ENCODE peak calls at places on chromosomes 11 and 22, in ten cellular contexts. One of them, this sample, is unnamed.

GRCh38 chr11:26715133-26715532 is 6.7 kb downstream of the SLC5A12 start:
- DNase-seq in foreskin fibroblast: no peak
- DNase-seq in AG04449: no peak
- DNase-seq in neural crest cell: no peak
- DNase-seq in GM20000: no peak
- DNase-seq in right atrium auricular region: no peak
- DNase-seq in heart left ventricle: no peak
- DNase-seq in cardiac muscle cell: no peak
- DNase-seq in Calu3: no peak
- DNase-seq in kidney: no peak
- DNase-seq in this sample: no peak

GRCh38 chr11:7657306-7658025 is 15.8 kb downstream of the CYB5R2 start:
- DNase-seq in kidney: no peak
- DNase-seq in GM20000: peak
- DNase-seq in neural crest cell: no peak
- DNase-seq in foreskin fibroblast: peak
- DNase-seq in cardiac muscle cell: peak
- DNase-seq in heart left ventricle: peak
- DNase-seq in right atrium auricular region: peak
- DNase-seq in AG04449: no peak
- DNase-seq in Calu3: peak
- DNase-seq in this sample: peak

GRCh38 chr11:91932151-91932821 is 292.3 kb upstream of the FAT3 start:
- DNase-seq in right atrium auricular region: no peak
- DNase-seq in GM20000: no peak
- DNase-seq in Calu3: no peak
- DNase-seq in cardiac muscle cell: no peak
- DNase-seq in kidney: peak
- DNase-seq in foreskin fibroblast: no peak
- DNase-seq in heart left ventricle: peak
- DNase-seq in neural crest cell: no peak
- DNase-seq in AG04449: no peak
- DNase-seq in this sample: no peak

GRCh38 chr11:14101388-14101787 is 138.9 kb downstream of the SPON1 start:
- DNase-seq in AG04449: no peak
- DNase-seq in heart left ventricle: no peak
- DNase-seq in right atrium auricular region: no peak
- DNase-seq in cardiac muscle cell: no peak
- DNase-seq in GM20000: no peak
- DNase-seq in foreskin fibroblast: peak
- DNase-seq in neural crest cell: no peak
- DNase-seq in Calu3: no peak
- DNase-seq in kidney: no peak
- DNase-seq in this sample: no peak

GRCh38 chr11:36744375-36745168 is 146.5 kb upstream of the RAG2 start:
- DNase-seq in neural crest cell: peak
- DNase-seq in right atrium auricular region: peak
- DNase-seq in Calu3: peak
- DNase-seq in GM20000: peak
- DNase-seq in foreskin fibroblast: peak
- DNase-seq in cardiac muscle cell: peak
- DNase-seq in heart left ventricle: peak
- DNase-seq in AG04449: no peak
- DNase-seq in kidney: peak
- DNase-seq in this sample: peak

GRCh38 chr22:19984201-19984753 is 32.3 kb downstream of the ARVCF start:
- DNase-seq in GM20000: no peak
- DNase-seq in cardiac muscle cell: no peak
- DNase-seq in heart left ventricle: peak
- DNase-seq in Calu3: peak
- DNase-seq in right atrium auricular region: no peak
- DNase-seq in kidney: peak
- DNase-seq in AG04449: no peak
- DNase-seq in neural crest cell: no peak
- DNase-seq in foreskin fibroblast: peak
- DNase-seq in this sample: no peak

GRCh38 chr11:45751430-45751829 is 53.5 kb upstream of the SLC35C1 start:
- DNase-seq in right atrium auricular region: no peak
- DNase-seq in neural crest cell: peak
- DNase-seq in Calu3: no peak
- DNase-seq in kidney: no peak
- DNase-seq in AG04449: no peak
- DNase-seq in foreskin fibroblast: no peak
- DNase-seq in GM20000: no peak
- DNase-seq in cardiac muscle cell: no peak
- DNase-seq in heart left ventricle: no peak
- DNase-seq in this sample: peak

GRCh38 chr11:68006606-68007166 is 2.8 kb upstream of the UNC93B1 start:
- DNase-seq in neural crest cell: no peak
- DNase-seq in GM20000: no peak
- DNase-seq in foreskin fibroblast: no peak
- DNase-seq in cardiac muscle cell: no peak
- DNase-seq in kidney: peak
- DNase-seq in right atrium auricular region: no peak
- DNase-seq in AG04449: no peak
- DNase-seq in Calu3: no peak
- DNase-seq in heart left ventricle: no peak
- DNase-seq in this sample: no peak

GRCh38 chr11:134632347-134633119 is 220.5 kb upstream of the B3GAT1 start:
- DNase-seq in heart left ventricle: no peak
- DNase-seq in GM20000: no peak
- DNase-seq in AG04449: no peak
- DNase-seq in right atrium auricular region: no peak
- DNase-seq in neural crest cell: no peak
- DNase-seq in Calu3: no peak
- DNase-seq in kidney: no peak
- DNase-seq in foreskin fibroblast: no peak
- DNase-seq in cardiac muscle cell: no peak
- DNase-seq in this sample: no peak

GRCh38 chr11:134637091-134638015 is 225.3 kb upstream of the B3GAT1 start:
- DNase-seq in kidney: no peak
- DNase-seq in right atrium auricular region: no peak
- DNase-seq in cardiac muscle cell: no peak
- DNase-seq in foreskin fibroblast: no peak
- DNase-seq in heart left ventricle: no peak
- DNase-seq in AG04449: no peak
- DNase-seq in Calu3: no peak
- DNase-seq in neural crest cell: no peak
- DNase-seq in GM20000: no peak
- DNase-seq in this sample: no peak

GRCh38 chr11:134633276-134633675 is 221.2 kb upstream of the B3GAT1 start:
- DNase-seq in cardiac muscle cell: no peak
- DNase-seq in Calu3: no peak
- DNase-seq in kidney: no peak
- DNase-seq in AG04449: no peak
- DNase-seq in heart left ventricle: no peak
- DNase-seq in neural crest cell: no peak
- DNase-seq in GM20000: no peak
- DNase-seq in foreskin fibroblast: no peak
- DNase-seq in right atrium auricular region: no peak
- DNase-seq in this sample: no peak

GRCh38 chr11:134636071-134636470 is 224.0 kb upstream of the B3GAT1 start:
- DNase-seq in right atrium auricular region: no peak
- DNase-seq in AG04449: no peak
- DNase-seq in neural crest cell: no peak
- DNase-seq in heart left ventricle: no peak
- DNase-seq in Calu3: no peak
- DNase-seq in kidney: no peak
- DNase-seq in GM20000: no peak
- DNase-seq in foreskin fibroblast: no peak
- DNase-seq in cardiac muscle cell: no peak
- DNase-seq in this sample: no peak

DNA sequence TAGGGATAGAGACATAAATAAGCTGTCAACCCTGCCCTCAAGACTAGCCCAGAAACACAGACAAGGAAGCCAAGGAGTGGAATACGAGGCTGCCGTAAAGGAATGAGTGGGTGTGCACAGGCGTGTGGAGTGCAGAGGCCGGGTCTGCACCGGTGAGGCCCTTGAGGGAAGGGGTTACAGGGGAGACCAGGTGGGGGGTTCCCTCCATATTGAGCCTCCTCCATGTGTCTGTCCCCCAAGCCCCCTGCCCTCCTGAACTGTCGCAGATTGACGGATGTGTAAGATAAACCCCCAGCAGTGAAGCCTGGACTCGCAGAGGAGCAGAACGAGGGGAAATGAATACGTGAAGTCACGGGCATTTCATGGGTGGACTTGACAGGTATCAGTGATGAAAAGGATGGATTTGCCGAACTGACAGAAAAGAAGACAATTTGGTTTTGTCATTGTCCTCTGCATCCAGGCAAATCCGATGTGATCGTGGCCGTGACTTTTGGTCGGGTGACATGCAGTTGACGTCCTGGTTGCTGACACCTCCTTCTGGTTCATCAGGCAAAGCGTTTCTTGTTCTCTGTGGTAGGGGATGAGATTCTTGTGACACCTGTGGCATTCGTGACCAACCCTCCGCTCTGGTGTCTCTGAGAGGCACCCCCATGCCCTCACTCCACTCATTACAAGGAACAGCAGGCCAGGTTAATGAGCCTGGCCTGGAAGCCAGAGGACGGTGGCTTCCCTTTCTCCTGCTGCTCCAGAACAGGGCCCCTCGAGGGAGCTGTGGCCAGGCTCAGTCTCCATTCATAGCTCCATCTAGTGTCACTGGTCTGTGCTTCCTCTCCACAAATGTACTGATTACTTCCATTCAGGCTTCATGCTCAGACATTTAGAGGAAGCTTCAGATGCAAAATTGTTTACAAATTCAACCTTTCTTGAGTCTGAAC is 223.1 kb upstream of the B3GAT1 start:
- DNase-seq in GM20000: no peak
- DNase-seq in kidney: peak
- DNase-seq in Calu3: no peak
- DNase-seq in cardiac muscle cell: peak
- DNase-seq in foreskin fibroblast: no peak
- DNase-seq in right atrium auricular region: no peak
- DNase-seq in AG04449: no peak
- DNase-seq in heart left ventricle: no peak
- DNase-seq in neural crest cell: no peak
- DNase-seq in this sample: no peak
- TF ChIP-seq CTCF in GM20000: no peak
- TF ChIP-seq CTCF in kidney: peak
- TF ChIP-seq CTCF in Calu3: no peak
- TF ChIP-seq CTCF in cardiac muscle cell: no peak
- TF ChIP-seq CTCF in foreskin fibroblast: no peak
- TF ChIP-seq CTCF in right atrium auricular region: no peak
- TF ChIP-seq CTCF in AG04449: no peak
- TF ChIP-seq CTCF in heart left ventricle: no peak
- TF ChIP-seq CTCF in neural crest cell: no peak
- TF ChIP-seq CTCF in this sample: no peak

GRCh38 chr11:18700375-18700774 is 1.8 kb downstream of the TMEM86A start:
- DNase-seq in GM20000: no peak
- DNase-seq in heart left ventricle: no peak
- DNase-seq in AG04449: no peak
- DNase-seq in kidney: peak
- DNase-seq in foreskin fibroblast: no peak
- DNase-seq in neural crest cell: no peak
- DNase-seq in right atrium auricular region: no peak
- DNase-seq in Calu3: peak
- DNase-seq in cardiac muscle cell: no peak
- DNase-seq in this sample: no peak

GRCh38 chr11:18697581-18697980 is 998 bp upstream of the TMEM86A start:
- DNase-seq in foreskin fibroblast: peak
- DNase-seq in cardiac muscle cell: no peak
- DNase-seq in right atrium auricular region: no peak
- DNase-seq in AG04449: no peak
- DNase-seq in heart left ventricle: no peak
- DNase-seq in kidney: no peak
- DNase-seq in Calu3: no peak
- DNase-seq in neural crest cell: no peak
- DNase-seq in GM20000: peak
- DNase-seq in this sample: no peak

GRCh38 chr11:18699269-18699596 is 654 bp downstream of the TMEM86A start:
- DNase-seq in right atrium auricular region: no peak
- DNase-seq in cardiac muscle cell: no peak
- DNase-seq in foreskin fibroblast: no peak
- DNase-seq in AG04449: no peak
- DNase-seq in kidney: no peak
- DNase-seq in Calu3: no peak
- DNase-seq in GM20000: no peak
- DNase-seq in heart left ventricle: no peak
- DNase-seq in neural crest cell: no peak
- DNase-seq in this sample: no peak

GRCh38 chr11:18699848-18700261 is 1.3 kb downstream of the TMEM86A start:
- DNase-seq in Calu3: no peak
- DNase-seq in cardiac muscle cell: no peak
- DNase-seq in foreskin fibroblast: no peak
- DNase-seq in AG04449: no peak
- DNase-seq in GM20000: no peak
- DNase-seq in kidney: no peak
- DNase-seq in right atrium auricular region: no peak
- DNase-seq in heart left ventricle: peak
- DNase-seq in neural crest cell: no peak
- DNase-seq in this sample: no peak

GRCh38 chr11:18698341-18699268 is at the start of gene TMEM86A:
- DNase-seq in GM20000: peak
- DNase-seq in kidney: peak
- DNase-seq in AG04449: no peak
- DNase-seq in foreskin fibroblast: peak
- DNase-seq in Calu3: peak
- DNase-seq in heart left ventricle: peak
- DNase-seq in right atrium auricular region: peak
- DNase-seq in neural crest cell: peak
- DNase-seq in cardiac muscle cell: peak
- DNase-seq in this sample: peak
- TF ChIP-seq CTCF in GM20000: no peak
- TF ChIP-seq CTCF in kidney: no peak
- TF ChIP-seq CTCF in AG04449: no peak
- TF ChIP-seq CTCF in foreskin fibroblast: no peak
- TF ChIP-seq CTCF in Calu3: no peak
- TF ChIP-seq CTCF in heart left ventricle: no peak
- TF ChIP-seq CTCF in right atrium auricular region: no peak
- TF ChIP-seq CTCF in neural crest cell: no peak
- TF ChIP-seq CTCF in cardiac muscle cell: no peak
- TF ChIP-seq CTCF in this sample: no peak

DNA sequence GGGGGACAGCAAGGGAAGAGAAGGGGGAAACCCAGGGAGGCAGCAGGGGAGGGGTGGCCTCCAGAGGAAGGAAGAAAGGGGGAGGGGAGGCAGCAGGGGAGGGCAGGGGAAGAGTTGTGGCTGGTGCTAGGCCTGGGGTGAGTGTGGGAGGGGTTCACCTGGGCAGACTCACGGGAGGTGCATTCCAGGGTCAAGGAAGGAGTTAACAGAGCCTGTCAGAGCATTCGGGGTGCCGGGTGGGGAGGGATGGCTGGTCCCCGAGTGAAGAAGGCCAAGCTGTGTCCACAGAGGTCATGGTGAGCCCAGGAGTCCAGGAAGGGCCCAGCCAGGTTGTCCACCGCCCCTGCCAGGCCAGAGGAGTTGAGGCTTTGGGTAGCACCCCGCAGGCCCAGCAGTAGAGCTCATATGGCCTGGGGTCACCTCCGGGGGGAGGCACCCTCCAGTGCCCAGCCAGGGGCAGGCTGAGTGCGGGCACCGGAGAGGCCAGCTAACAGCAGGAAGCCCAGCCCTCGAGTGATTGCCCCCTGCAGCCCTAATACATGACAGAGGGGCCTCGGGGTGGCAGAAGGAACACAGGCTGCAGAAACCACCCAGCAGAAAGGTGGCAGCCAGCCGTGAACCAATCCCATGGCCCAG is 31.1 kb upstream of the PPARA start:
- DNase-seq in Calu3: no peak
- DNase-seq in cardiac muscle cell: no peak
- DNase-seq in right atrium auricular region: no peak
- DNase-seq in heart left ventricle: no peak
- DNase-seq in foreskin fibroblast: no peak
- DNase-seq in kidney: no peak
- DNase-seq in AG04449: no peak
- DNase-seq in GM20000: no peak
- DNase-seq in neural crest cell: no peak
- DNase-seq in this sample: no peak
- TF ChIP-seq CTCF in Calu3: no peak
- TF ChIP-seq CTCF in cardiac muscle cell: no peak
- TF ChIP-seq CTCF in right atrium auricular region: no peak
- TF ChIP-seq CTCF in heart left ventricle: no peak
- TF ChIP-seq CTCF in foreskin fibroblast: no peak
- TF ChIP-seq CTCF in kidney: no peak
- TF ChIP-seq CTCF in AG04449: no peak
- TF ChIP-seq CTCF in GM20000: no peak
- TF ChIP-seq CTCF in neural crest cell: no peak
- TF ChIP-seq CTCF in this sample: no peak

GRCh38 chr11:29040489-29040888 is 932.3 kb downstream of the METTL15 start:
- DNase-seq in neural crest cell: no peak
- DNase-seq in GM20000: no peak
- DNase-seq in cardiac muscle cell: no peak
- DNase-seq in right atrium auricular region: no peak
- DNase-seq in Calu3: no peak
- DNase-seq in heart left ventricle: no peak
- DNase-seq in AG04449: no peak
- DNase-seq in foreskin fibroblast: no peak
- DNase-seq in kidney: no peak
- DNase-seq in this sample: no peak
- TF ChIP-seq CTCF in neural crest cell: no peak
- TF ChIP-seq CTCF in GM20000: no peak
- TF ChIP-seq CTCF in cardiac muscle cell: no peak
- TF ChIP-seq CTCF in right atrium auricular region: no peak
- TF ChIP-seq CTCF in Calu3: no peak
- TF ChIP-seq CTCF in heart left ventricle: no peak
- TF ChIP-seq CTCF in AG04449: no peak
- TF ChIP-seq CTCF in foreskin fibroblast: no peak
- TF ChIP-seq CTCF in kidney: no peak
- TF ChIP-seq CTCF in this sample: no peak

This sample was measured in glutamatergic neuron.